ENCODE peak calls at places on chromosomes 5 and 9, in five cellular contexts. P, G, Q, M and I are unnamed samples.

GRCh38 chr5:150781706-150782614 is 3.4 kb downstream of the SMIM3 start:
- DNase-seq in G (no peak), P (no peak), Q (no peak), M (peak; percentile 99), I (no peak)

GRCh38 chr9:82721596-82721995 is 341.3 kb downstream of the RASEF start:
- DNase-seq in Q (no peak), M (peak; percentile 19), P (no peak), G (no peak), I (no peak)

GRCh38 chr5:33148076-33148501 is 292.7 kb upstream of the TARS1 start:
- DNase-seq in G (no peak), M (peak; percentile 54), P (no peak), Q (no peak), I (no peak)

GRCh38 chr5:16809816-16810502 is 126.1 kb downstream of the MYO10 start:
- DNase-seq in P (peak; percentile 55), G (no peak), M (peak; percentile 85), Q (no peak), I (no peak)

GRCh38 chr9:90140131-90140818 is 502.3 kb downstream of the DIRAS2 start:
- DNase-seq in P (no peak), G (no peak), Q (no peak), M (no peak), I (no peak)

GRCh38 chr5:102959055-102959454 is 160.9 kb downstream of the GIN1 start:
- DNase-seq in P (no peak), G (no peak), M (peak; percentile 94), Q (no peak), I (no peak)

GRCh38 chr5:15601274-15601673 is 101.3 kb downstream of the FBXL7 start:
- DNase-seq in G (no peak), Q (no peak), M (no peak), P (no peak), I (no peak)

GRCh38 chr5:52692618-52693017 is 95.1 kb upstream of the ITGA1 start:
- DNase-seq in Q (no peak), P (no peak), G (no peak), M (peak; percentile 43), I (no peak)

GRCh38 chr9:71796368-71796767 is 28.1 kb upstream of the CEMIP2 start:
- DNase-seq in Q (no peak), M (no peak), G (no peak), P (no peak), I (no peak)

GRCh38 chr9:17847908-17848307 is 269.0 kb downstream of the SH3GL2 start:
- DNase-seq in Q (no peak), G (no peak), P (no peak), M (no peak), I (no peak)

GRCh38 chr5:102971693-102972293 is 148.1 kb downstream of the GIN1 start:
- DNase-seq in P (no peak), Q (no peak), G (no peak), M (peak; percentile 58), I (no peak)

GRCh38 chr5:80822640-80823039 is 137.5 kb upstream of the RASGRF2 start:
- DNase-seq in M (no peak), Q (no peak), G (no peak), P (no peak), I (no peak)

GRCh38 chr9:3419892-3420291 is 105.9 kb downstream of the RFX3 start:
- DNase-seq in G (no peak), P (no peak), Q (no peak), M (no peak), I (no peak)

GRCh38 chr5:172255444-172255843 is 28.1 kb downstream of the UBTD2 start:
- DNase-seq in Q (no peak), M (no peak), G (no peak), P (no peak), I (no peak)

GRCh38 chr5:115439042-115439441 is 105.5 kb downstream of the FEM1C start:
- DNase-seq in G (no peak), Q (no peak), P (no peak), M (no peak), I (no peak)